ENCODE peak calls at places on chromosomes 1 and 21, in four cellular contexts. P, A, O and W are unnamed samples.
A peak's percentile ranks its signal among the peaks of the same experiment; 100 is the strongest.

GRCh38 chr1:3403388-3404179 is 50.9 kb upstream of the ARHGEF16 start:
- DNase-seq in O (no peak), A (no peak), P (no peak), W (peak; percentile 58)

GRCh38 chr1:90359994-90360393 is 357.1 kb downstream of the BARHL2 start:
- DNase-seq in O (no peak), P (no peak), A (no peak), W (peak; percentile 33)

GRCh38 chr1:61674221-61674620 is 50.7 kb downstream of the TM2D1 start:
- DNase-seq in O (no peak), P (no peak), A (no peak), W (no peak)

GRCh38 chr1:221868894-221869293 is 127.0 kb upstream of the DUSP10 start:
- DNase-seq in O (no peak), P (no peak), A (no peak), W (no peak)

GRCh38 chr1:155273134-155273982 is at the start of gene CLK2:
- DNase-seq in P (peak; percentile 88), A (peak; percentile 97), O (peak; percentile 94), W (peak; percentile 99)

GRCh38 chr1:215064327-215064726 is 18.2 kb upstream of the KCNK2 start:
- DNase-seq in P (no peak), A (no peak), O (no peak), W (no peak)

GRCh38 chr1:117416004-117416403 is 48.8 kb downstream of the MAN1A2 start:
- DNase-seq in O (no peak), A (no peak), P (no peak), W (no peak)

GRCh38 chr1:160981584-160982411 is 27.2 kb upstream of the ITLN2 start:
- DNase-seq in O (peak; percentile 10), P (no peak), A (no peak), W (peak; percentile 52)

GRCh38 chr1:102776074-102776473 is 332.2 kb downstream of the COL11A1 start:
- DNase-seq in O (no peak), A (no peak), P (no peak), W (peak; percentile 39)

GRCh38 chr1:94503153-94503552 is 38.4 kb downstream of the F3 start:
- DNase-seq in O (no peak), P (no peak), A (no peak), W (no peak)

GRCh38 chr1:59421232-59421920 is 124.5 kb downstream of the FGGY start:
- DNase-seq in P (no peak), O (no peak), A (no peak), W (no peak)

GRCh38 chr1:9848022-9848421 is 24.3 kb upstream of the CLSTN1 start:
- DNase-seq in O (no peak), A (no peak), P (no peak), W (no peak)

GRCh38 chr1:56712150-56712549 is 67.0 kb downstream of the PRKAA2 start:
- DNase-seq in A (no peak), O (no peak), P (no peak), W (no peak)

GRCh38 chr1:48673725-48674124 is 103.0 kb downstream of the BEND5 start:
- DNase-seq in A (no peak), O (no peak), P (no peak), W (peak; percentile 80)

GRCh38 chr1:28256197-28256827 is 3.0 kb upstream of the SESN2 start:
- DNase-seq in A (no peak), O (no peak), P (no peak), W (no peak)

GRCh38 chr21:46001821-46002681 is 20.5 kb downstream of the COL6A1 start:
- DNase-seq in A (no peak), P (no peak), O (peak; percentile 4), W (no peak)

GRCh38 chr1:93615201-93616150 is 66.2 kb downstream of the BCAR3 start:
- DNase-seq in P (no peak), A (peak; percentile 53), O (no peak), W (peak; percentile 97)

GRCh38 chr1:224045556-224045955 is 68.4 kb upstream of the FBXO28 start:
- DNase-seq in O (no peak), P (no peak), A (no peak), W (no peak)

GRCh38 chr1:154145986-154146385 is 8.9 kb downstream of the NUP210L start:
- DNase-seq in P (no peak), A (no peak), O (no peak), W (no peak)

GRCh38 chr21:43315244-43316137 is 111.4 kb downstream of the SIK1 start:
- DNase-seq in O (no peak), P (no peak), A (no peak), W (no peak)

GRCh38 chr1:162709870-162710269 is 77.6 kb downstream of the DDR2 start:
- DNase-seq in P (no peak), A (no peak), O (no peak), W (no peak)

GRCh38 chr21:41783476-41784150 is 16.8 kb upstream of the RIPK4 start:
- DNase-seq in O (no peak), A (no peak), P (no peak), W (no peak)

GRCh38 chr1:77288275-77288674 is 6.5 kb downstream of the AK5 start:
- DNase-seq in O (no peak), A (no peak), P (no peak), W (no peak)

GRCh38 chr1:119742193-119742592 is 26.5 kb downstream of the HMGCS2 start:
- DNase-seq in P (peak; percentile 64), A (no peak), O (no peak), W (no peak)

GRCh38 chr1:173330149-173330951 is 123.2 kb upstream of the TNFSF4 start:
- DNase-seq in P (no peak), O (no peak), A (no peak), W (peak; percentile 17)

GRCh38 chr1:46606255-46606965 is 2.3 kb upstream of the MKNK1 start:
- DNase-seq in O (no peak), P (no peak), A (no peak), W (no peak)

GRCh38 chr1:22788298-22788697 is 77.7 kb downstream of the EPHB2 start:
- DNase-seq in O (no peak), A (no peak), P (no peak), W (no peak)

GRCh38 chr1:198373376-198373775 is 167.1 kb downstream of the ATP6V1G3 start:
- DNase-seq in O (no peak), A (no peak), P (no peak), W (peak; percentile 17)

GRCh38 chr1:228401782-228402637 is 4.6 kb downstream of the TRIM11 start:
- DNase-seq in P (no peak), A (no peak), O (no peak), W (no peak)

GRCh38 chr21:38151021-38151645 is 105.7 kb upstream of the KCNJ15 start:
- DNase-seq in P (no peak), A (no peak), O (no peak), W (no peak)

GRCh38 chr1:26019641-26020315 is 1.8 kb upstream of the EXTL1 start:
- DNase-seq in P (no peak), A (no peak), O (no peak), W (no peak)